ENCODE peak calls at places on chromosome 15, in eight cellular contexts. One of them, this sample, is unnamed.

GRCh38 chr15:91559066-91559465 is 294.4 kb upstream of the SLCO3A1 start:
- DNase-seq in left lung: no peak
- DNase-seq in sigmoid colon: no peak
- DNase-seq in adrenal gland: no peak
- DNase-seq in ovary: no peak
- DNase-seq in endothelial cell of umbilical vein: no peak
- DNase-seq in dorsolateral prefrontal cortex: peak; percentile 59
- DNase-seq in mammary epithelial cell: peak; percentile 32
- DNase-seq in this sample: no peak

GRCh38 chr15:101167791-101168462 is 83.9 kb downstream of the CHSY1 start:
- DNase-seq in dorsolateral prefrontal cortex: no peak
- DNase-seq in ovary: no peak
- DNase-seq in mammary epithelial cell: peak; percentile 87
- DNase-seq in sigmoid colon: peak; percentile 79
- DNase-seq in adrenal gland: peak; percentile 58
- DNase-seq in endothelial cell of umbilical vein: peak; percentile 95
- DNase-seq in left lung: peak; percentile 90
- DNase-seq in this sample: peak; percentile 94

GRCh38 chr15:78895411-78895810 is 22.7 kb downstream of the MORF4L1 start:
- DNase-seq in sigmoid colon: no peak
- DNase-seq in dorsolateral prefrontal cortex: no peak
- DNase-seq in adrenal gland: no peak
- DNase-seq in endothelial cell of umbilical vein: no peak
- DNase-seq in mammary epithelial cell: no peak
- DNase-seq in ovary: no peak
- DNase-seq in left lung: no peak
- DNase-seq in this sample: no peak

GRCh38 chr15:85583404-85584390 is 203.3 kb downstream of the AKAP13 start:
- DNase-seq in mammary epithelial cell: peak; percentile 50
- DNase-seq in left lung: no peak
- DNase-seq in sigmoid colon: peak; percentile 75
- DNase-seq in ovary: peak; percentile 25
- DNase-seq in dorsolateral prefrontal cortex: no peak
- DNase-seq in endothelial cell of umbilical vein: peak; percentile 81
- DNase-seq in adrenal gland: no peak
- DNase-seq in this sample: no peak

GRCh38 chr15:46088486-46089437 is 453.9 kb downstream of the SQOR start:
- DNase-seq in endothelial cell of umbilical vein: peak; percentile 98
- DNase-seq in mammary epithelial cell: no peak
- DNase-seq in adrenal gland: no peak
- DNase-seq in ovary: no peak
- DNase-seq in left lung: no peak
- DNase-seq in sigmoid colon: no peak
- DNase-seq in dorsolateral prefrontal cortex: no peak
- DNase-seq in this sample: no peak

GRCh38 chr15:62165029-62165792 is at the start of gene C2CD4B:
- DNase-seq in sigmoid colon: no peak
- DNase-seq in left lung: peak; percentile 86
- DNase-seq in dorsolateral prefrontal cortex: no peak
- DNase-seq in ovary: no peak
- DNase-seq in mammary epithelial cell: peak; percentile 12
- DNase-seq in adrenal gland: peak; percentile 54
- DNase-seq in endothelial cell of umbilical vein: peak; percentile 89
- DNase-seq in this sample: no peak

GRCh38 chr15:45064386-45064785 is 41.4 kb downstream of the SORD start:
- DNase-seq in sigmoid colon: no peak
- DNase-seq in endothelial cell of umbilical vein: no peak
- DNase-seq in mammary epithelial cell: peak; percentile 24
- DNase-seq in dorsolateral prefrontal cortex: no peak
- DNase-seq in left lung: no peak
- DNase-seq in ovary: no peak
- DNase-seq in adrenal gland: no peak
- DNase-seq in this sample: no peak

GRCh38 chr15:91852741-91853500 is 587 bp upstream of the SLCO3A1 start:
- DNase-seq in dorsolateral prefrontal cortex: peak; percentile 78
- DNase-seq in left lung: peak; percentile 98
- DNase-seq in endothelial cell of umbilical vein: peak; percentile 21
- DNase-seq in adrenal gland: peak; percentile 77
- DNase-seq in ovary: peak; percentile 62
- DNase-seq in mammary epithelial cell: peak; percentile 67
- DNase-seq in sigmoid colon: peak; percentile 88
- DNase-seq in this sample: peak; percentile 90

GRCh38 chr15:52021128-52021671 is 2.2 kb downstream of the MAPK6 start:
- DNase-seq in mammary epithelial cell: peak; percentile 86
- DNase-seq in left lung: no peak
- DNase-seq in dorsolateral prefrontal cortex: no peak
- DNase-seq in sigmoid colon: peak; percentile 75
- DNase-seq in ovary: peak; percentile 41
- DNase-seq in endothelial cell of umbilical vein: peak; percentile 85
- DNase-seq in adrenal gland: peak; percentile 56
- DNase-seq in this sample: no peak

GRCh38 chr15:90765966-90766365 is 48.8 kb downstream of the BLM start:
- DNase-seq in left lung: no peak
- DNase-seq in sigmoid colon: no peak
- DNase-seq in endothelial cell of umbilical vein: no peak
- DNase-seq in adrenal gland: no peak
- DNase-seq in ovary: no peak
- DNase-seq in dorsolateral prefrontal cortex: no peak
- DNase-seq in mammary epithelial cell: no peak
- DNase-seq in this sample: no peak

GRCh38 chr15:53522878-53523455 is 236.5 kb downstream of the WDR72 start:
- DNase-seq in ovary: no peak
- DNase-seq in adrenal gland: peak; percentile 34
- DNase-seq in endothelial cell of umbilical vein: no peak
- DNase-seq in left lung: no peak
- DNase-seq in dorsolateral prefrontal cortex: no peak
- DNase-seq in mammary epithelial cell: peak; percentile 19
- DNase-seq in sigmoid colon: no peak
- DNase-seq in this sample: no peak

GRCh38 chr15:86624261-86625036 is 544.8 kb downstream of the AGBL1 start:
- DNase-seq in ovary: no peak
- DNase-seq in sigmoid colon: peak; percentile 64
- DNase-seq in endothelial cell of umbilical vein: peak; percentile 4
- DNase-seq in adrenal gland: peak; percentile 83
- DNase-seq in mammary epithelial cell: peak; percentile 95
- DNase-seq in dorsolateral prefrontal cortex: peak; percentile 57
- DNase-seq in left lung: no peak
- DNase-seq in this sample: peak; percentile 78

GRCh38 chr15:96344120-96344705 is 13.7 kb downstream of the NR2F2 start:
- DNase-seq in ovary: no peak
- DNase-seq in left lung: no peak
- DNase-seq in endothelial cell of umbilical vein: peak; percentile 52
- DNase-seq in adrenal gland: peak; percentile 18
- DNase-seq in mammary epithelial cell: no peak
- DNase-seq in sigmoid colon: no peak
- DNase-seq in dorsolateral prefrontal cortex: no peak
- DNase-seq in this sample: no peak

GRCh38 chr15:77858677-77859490 is 218.6 kb downstream of the TBC1D2B start:
- DNase-seq in ovary: no peak
- DNase-seq in adrenal gland: no peak
- DNase-seq in sigmoid colon: peak; percentile 32
- DNase-seq in mammary epithelial cell: no peak
- DNase-seq in endothelial cell of umbilical vein: no peak
- DNase-seq in left lung: peak; percentile 31
- DNase-seq in dorsolateral prefrontal cortex: no peak
- DNase-seq in this sample: peak; percentile 35

GRCh38 chr15:27486036-27486435 is 515.1 kb downstream of the GABRG3 start:
- DNase-seq in left lung: no peak
- DNase-seq in mammary epithelial cell: no peak
- DNase-seq in adrenal gland: no peak
- DNase-seq in dorsolateral prefrontal cortex: no peak
- DNase-seq in sigmoid colon: no peak
- DNase-seq in endothelial cell of umbilical vein: no peak
- DNase-seq in ovary: no peak
- DNase-seq in this sample: no peak

GRCh38 chr15:44710236-44711088 is 661 bp downstream of the PATL2 start:
- DNase-seq in ovary: no peak
- DNase-seq in sigmoid colon: peak; percentile 70
- DNase-seq in endothelial cell of umbilical vein: no peak
- DNase-seq in dorsolateral prefrontal cortex: no peak
- DNase-seq in mammary epithelial cell: no peak
- DNase-seq in adrenal gland: no peak
- DNase-seq in left lung: no peak
- DNase-seq in this sample: no peak

GRCh38 chr15:72237286-72238224 is 6.6 kb upstream of the PKM start:
- DNase-seq in ovary: no peak
- DNase-seq in mammary epithelial cell: peak; percentile 97
- DNase-seq in sigmoid colon: peak; percentile 86
- DNase-seq in left lung: no peak
- DNase-seq in endothelial cell of umbilical vein: peak; percentile 90
- DNase-seq in adrenal gland: peak; percentile 77
- DNase-seq in dorsolateral prefrontal cortex: no peak
- DNase-seq in this sample: peak; percentile 89

GRCh38 chr15:44801797-44802196 is 65.5 kb downstream of the TRIM69 start:
- DNase-seq in dorsolateral prefrontal cortex: no peak
- DNase-seq in mammary epithelial cell: no peak
- DNase-seq in adrenal gland: no peak
- DNase-seq in sigmoid colon: no peak
- DNase-seq in ovary: no peak
- DNase-seq in left lung: no peak
- DNase-seq in endothelial cell of umbilical vein: no peak
- DNase-seq in this sample: no peak

GRCh38 chr15:60184579-60184978 is 180.5 kb downstream of the FOXB1 start:
- DNase-seq in dorsolateral prefrontal cortex: no peak
- DNase-seq in adrenal gland: no peak
- DNase-seq in sigmoid colon: no peak
- DNase-seq in endothelial cell of umbilical vein: no peak
- DNase-seq in ovary: no peak
- DNase-seq in mammary epithelial cell: peak; percentile 27
- DNase-seq in left lung: no peak
- DNase-seq in this sample: no peak

GRCh38 chr15:51121118-51121517 is 26.4 kb upstream of the TNFAIP8L3 start:
- DNase-seq in endothelial cell of umbilical vein: peak; percentile 98
- DNase-seq in mammary epithelial cell: peak; percentile 96
- DNase-seq in adrenal gland: peak; percentile 73
- DNase-seq in left lung: no peak
- DNase-seq in dorsolateral prefrontal cortex: no peak
- DNase-seq in sigmoid colon: no peak
- DNase-seq in ovary: peak; percentile 61
- DNase-seq in this sample: peak; percentile 80

DNA sequence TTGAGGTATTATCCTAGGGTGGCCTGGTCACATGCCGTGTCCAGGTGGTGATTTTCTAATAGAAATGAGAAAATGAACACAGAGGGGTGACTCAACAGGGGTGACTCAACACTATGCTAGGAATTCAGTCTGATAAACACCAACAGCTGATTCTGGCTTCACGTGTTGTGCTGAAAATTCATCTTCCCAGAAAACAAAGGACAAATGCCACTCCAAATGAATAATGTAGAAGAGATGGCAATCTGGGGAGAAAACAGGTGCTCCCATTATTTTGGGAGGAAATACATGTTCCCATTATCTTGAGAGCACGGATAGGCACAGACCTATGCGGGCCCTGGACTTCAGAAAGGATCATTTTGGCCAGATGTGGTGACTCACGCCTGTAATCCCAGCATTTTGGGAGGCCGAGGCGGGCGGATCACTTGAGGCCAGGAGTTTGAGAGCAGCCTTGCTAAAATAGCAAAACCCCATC is 101.2 kb upstream of the MEX3B start:
- DNase-seq in endothelial cell of umbilical vein: peak; percentile 93
- DNase-seq in adrenal gland: no peak
- DNase-seq in ovary: no peak
- DNase-seq in left lung: no peak
- DNase-seq in dorsolateral prefrontal cortex: no peak
- DNase-seq in mammary epithelial cell: peak; percentile 80
- DNase-seq in sigmoid colon: no peak
- DNase-seq in this sample: no peak
- H3K27ac ChIP-seq in endothelial cell of umbilical vein: peak overlapping the region; percentile 83
- H3K27ac ChIP-seq in adrenal gland: no peak overlapping the region
- H3K27ac ChIP-seq in ovary: no peak overlapping the region
- H3K27ac ChIP-seq in left lung: no peak overlapping the region
- H3K27ac ChIP-seq in dorsolateral prefrontal cortex: no peak overlapping the region
- H3K27ac ChIP-seq in mammary epithelial cell: peak overlapping the region; percentile 64
- H3K27ac ChIP-seq in sigmoid colon: no peak overlapping the region
- H3K27ac ChIP-seq in this sample: no peak overlapping the region

DNA sequence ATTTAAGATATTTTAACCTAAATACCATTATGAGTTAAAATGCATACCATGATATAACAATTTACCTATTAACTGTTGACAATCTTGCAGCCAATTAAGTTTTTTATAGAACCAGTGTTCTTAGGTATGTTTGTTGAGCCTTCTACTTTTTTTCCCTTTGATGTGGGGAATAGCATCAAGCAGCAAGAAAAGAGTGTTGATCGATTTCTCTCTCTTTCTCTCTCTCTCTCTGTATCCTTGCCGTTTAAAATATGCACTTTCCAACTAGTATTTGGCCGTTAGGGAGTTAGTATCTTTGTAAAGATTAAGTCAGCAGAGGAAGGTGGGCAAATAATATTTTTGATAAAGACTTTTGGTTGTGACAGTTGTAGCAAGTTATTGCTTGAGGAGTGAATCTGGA is 5.9 kb downstream of the CHD2 start:
- DNase-seq in endothelial cell of umbilical vein: no peak
- DNase-seq in mammary epithelial cell: peak; percentile 19
- DNase-seq in sigmoid colon: no peak
- DNase-seq in ovary: no peak
- DNase-seq in dorsolateral prefrontal cortex: no peak
- DNase-seq in adrenal gland: no peak
- DNase-seq in left lung: no peak
- DNase-seq in this sample: no peak
- H3K4me3 ChIP-seq in endothelial cell of umbilical vein: no peak overlapping the region
- H3K4me3 ChIP-seq in mammary epithelial cell: peak overlapping the region; percentile 60
- H3K4me3 ChIP-seq in sigmoid colon: no peak overlapping the region
- H3K4me3 ChIP-seq in ovary: no peak overlapping the region
- H3K4me3 ChIP-seq in dorsolateral prefrontal cortex: no peak overlapping the region
- H3K4me3 ChIP-seq in adrenal gland: peak overlapping the region; percentile 48
- H3K4me3 ChIP-seq in left lung: peak overlapping the region; percentile 62
- H3K4me3 ChIP-seq in this sample: no peak overlapping the region

GRCh38 chr15:64185331-64185911 is 22.6 kb upstream of the PPIB start:
- DNase-seq in adrenal gland: no peak
- DNase-seq in ovary: no peak
- DNase-seq in left lung: no peak
- DNase-seq in endothelial cell of umbilical vein: no peak
- DNase-seq in sigmoid colon: no peak
- DNase-seq in dorsolateral prefrontal cortex: no peak
- DNase-seq in mammary epithelial cell: no peak
- DNase-seq in this sample: no peak

GRCh38 chr15:64187396-64188191 is 24.8 kb upstream of the PPIB start:
- DNase-seq in mammary epithelial cell: peak; percentile 87
- DNase-seq in sigmoid colon: no peak
- DNase-seq in left lung: no peak
- DNase-seq in dorsolateral prefrontal cortex: no peak
- DNase-seq in ovary: no peak
- DNase-seq in endothelial cell of umbilical vein: peak; percentile 27
- DNase-seq in adrenal gland: no peak
- DNase-seq in this sample: no peak

GRCh38 chr15:64180235-64180824 is 17.5 kb upstream of the PPIB start:
- DNase-seq in endothelial cell of umbilical vein: peak; percentile 16
- DNase-seq in mammary epithelial cell: no peak
- DNase-seq in dorsolateral prefrontal cortex: no peak
- DNase-seq in sigmoid colon: no peak
- DNase-seq in ovary: no peak
- DNase-seq in adrenal gland: no peak
- DNase-seq in left lung: no peak
- DNase-seq in this sample: no peak

GRCh38 chr15:64182859-64183258 is 20.0 kb upstream of the PPIB start:
- DNase-seq in left lung: no peak
- DNase-seq in ovary: no peak
- DNase-seq in mammary epithelial cell: no peak
- DNase-seq in endothelial cell of umbilical vein: peak; percentile 12
- DNase-seq in adrenal gland: no peak
- DNase-seq in dorsolateral prefrontal cortex: no peak
- DNase-seq in sigmoid colon: no peak
- DNase-seq in this sample: no peak
- H3K27ac ChIP-seq in left lung: no peak overlapping the region
- H3K27ac ChIP-seq in ovary: no peak overlapping the region
- H3K27ac ChIP-seq in mammary epithelial cell: no peak overlapping the region
- H3K27ac ChIP-seq in endothelial cell of umbilical vein: no peak overlapping the region
- H3K27ac ChIP-seq in adrenal gland: no peak overlapping the region
- H3K27ac ChIP-seq in dorsolateral prefrontal cortex: no peak overlapping the region
- H3K27ac ChIP-seq in sigmoid colon: no peak overlapping the region
- H3K27ac ChIP-seq in this sample: no peak overlapping the region

GRCh38 chr15:68794307-68794706 is 26.4 kb downstream of the ANP32A start:
- DNase-seq in adrenal gland: no peak
- DNase-seq in mammary epithelial cell: no peak
- DNase-seq in left lung: no peak
- DNase-seq in endothelial cell of umbilical vein: no peak
- DNase-seq in dorsolateral prefrontal cortex: no peak
- DNase-seq in ovary: no peak
- DNase-seq in sigmoid colon: no peak
- DNase-seq in this sample: no peak
- H3K4me3 ChIP-seq in adrenal gland: no peak overlapping the region
- H3K4me3 ChIP-seq in mammary epithelial cell: no peak overlapping the region
- H3K4me3 ChIP-seq in left lung: no peak overlapping the region
- H3K4me3 ChIP-seq in endothelial cell of umbilical vein: no peak overlapping the region
- H3K4me3 ChIP-seq in dorsolateral prefrontal cortex: no peak overlapping the region
- H3K4me3 ChIP-seq in ovary: no peak overlapping the region
- H3K4me3 ChIP-seq in sigmoid colon: no peak overlapping the region
- H3K4me3 ChIP-seq in this sample: no peak overlapping the region